ENCODE peak calls at places on chromosomes 1 and 21, in four cellular contexts. X, B, U and M are unnamed samples.

GRCh38 chr1:243562473-243562872 is 287.6 kb downstream of the AKT3 start:
- DNase-seq in X (no peak), U (peak), B (no peak), M (no peak)

GRCh38 chr1:21240706-21241105 is 49.6 kb downstream of the ECE1 start:
- DNase-seq in B (no peak), U (no peak), X (no peak), M (no peak)

GRCh38 chr1:40845895-40846294 is 16.3 kb downstream of the CITED4 start:
- DNase-seq in U (no peak), X (no peak), B (no peak), M (no peak)

GRCh38 chr1:57423135-57424131 is at the start of gene DAB1:
- DNase-seq in U (no peak), B (peak), X (no peak), M (peak)

GRCh38 chr1:109803901-109804331 is 40.2 kb upstream of the EPS8L3 start:
- DNase-seq in X (no peak), B (no peak), U (peak), M (no peak)

GRCh38 chr1:84505167-84506001 is 802 bp upstream of the SPATA1 start:
- DNase-seq in B (peak), U (no peak), X (peak), M (no peak)

GRCh38 chr1:206674745-206675175 is 9.9 kb upstream of the MAPKAPK2 start:
- DNase-seq in B (no peak), X (peak), U (peak), M (peak)

GRCh38 chr21:42460391-42461184 is 35.4 kb downstream of the RSPH1 start:
- DNase-seq in X (no peak), B (no peak), U (no peak), M (no peak)

GRCh38 chr1:167707942-167708341 is 13.8 kb upstream of the MPZL1 start:
- DNase-seq in X (no peak), U (no peak), B (no peak), M (no peak)

GRCh38 chr1:46114925-46115603 is 17.4 kb downstream of the PIK3R3 start:
- DNase-seq in B (no peak), U (no peak), X (peak), M (no peak)

GRCh38 chr21:30164796-30165195 is 1.8 kb downstream of the CLDN17 start:
- DNase-seq in U (no peak), B (no peak), X (no peak), M (no peak)

GRCh38 chr1:210746024-210746423 is 387.9 kb downstream of the KCNH1 start:
- DNase-seq in U (no peak), B (no peak), X (peak), M (no peak)

GRCh38 chr1:85577421-85578320 is 2.9 kb upstream of the CCN1 start:
- DNase-seq in U (peak), X (peak), B (no peak), M (peak)

GRCh38 chr21:42550817-42551216 is 37.2 kb downstream of the SLC37A1 start:
- DNase-seq in U (no peak), X (no peak), B (no peak), M (no peak)

GRCh38 chr1:150003826-150004225 is 6.7 kb downstream of the OTUD7B start:
- DNase-seq in X (no peak), U (no peak), B (no peak), M (no peak)

GRCh38 chr1:118304722-118305344 is 119.8 kb upstream of the SPAG17 start:
- DNase-seq in X (peak), U (no peak), B (no peak), M (no peak)

GRCh38 chr1:235734335-235734734 is 84.8 kb upstream of the GNG4 start:
- DNase-seq in U (no peak), B (no peak), X (no peak), M (no peak)

GRCh38 chr21:45489480-45489982 is 52.7 kb downstream of the SLC19A1 start:
- DNase-seq in X (no peak), U (no peak), B (no peak), M (no peak)

GRCh38 chr1:55213029-55213884 is 1.9 kb downstream of the USP24 start:
- DNase-seq in U (no peak), X (no peak), B (no peak), M (no peak)

GRCh38 chr1:224168859-224169380 is 14.1 kb upstream of the DEGS1 start:
- DNase-seq in U (peak), X (peak), B (no peak), M (no peak)

GRCh38 chr1:116807394-116807793 is 53.2 kb downstream of the CD2 start:
- DNase-seq in B (no peak), X (no peak), U (no peak), M (no peak)

GRCh38 chr1:20448626-20449215 is 37.3 kb downstream of the CAMK2N1 start:
- DNase-seq in B (no peak), X (no peak), U (no peak), M (no peak)

GRCh38 chr1:33050221-33051076 is 13.8 kb upstream of the AK2 start:
- DNase-seq in B (no peak), X (peak), U (no peak), M (no peak)

GRCh38 chr1:6358757-6359567 is 34.6 kb downstream of the ACOT7 start:
- DNase-seq in B (no peak), X (no peak), U (peak), M (no peak)

GRCh38 chr1:183227963-183228649 is 42.0 kb downstream of the LAMC2 start:
- DNase-seq in X (peak), B (peak), U (no peak), M (peak)

GRCh38 chr1:18107671-18108312 is at the start of gene IGSF21:
- DNase-seq in X (no peak), U (no peak), B (no peak), M (no peak)

GRCh38 chr1:183473286-183473536 is 912 bp downstream of the SMG7 start:
- DNase-seq in U (no peak), B (no peak), X (no peak), M (no peak)

GRCh38 chr1:111833334-111833733 is 77.6 kb downstream of the DDX20 start:
- DNase-seq in U (no peak), X (no peak), B (no peak), M (no peak)

GRCh38 chr1:52386458-52386857 is 17.8 kb downstream of the ORC1 start:
- DNase-seq in B (no peak), X (no peak), U (no peak), M (no peak)

GRCh38 chr1:44220001-44220751 is 6.9 kb downstream of the DMAP1 start:
- DNase-seq in X (no peak), B (no peak), U (no peak), M (no peak)

GRCh38 chr1:228434674-228435073 is 18.0 kb upstream of the TRIM17 start:
- DNase-seq in U (no peak), X (no peak), B (no peak), M (no peak)

GRCh38 chr1:212971312-212971711 is 21.0 kb downstream of the VASH2 start:
- DNase-seq in B (no peak), U (no peak), X (no peak), M (no peak)

GRCh38 chr1:175572932-175573871 is 170.2 kb downstream of the TNR start:
- DNase-seq in B (no peak), X (no peak), U (no peak), M (no peak)

GRCh38 chr1:45929257-45929687 is 125.9 kb downstream of the MAST2 start:
- DNase-seq in X (peak), B (no peak), U (no peak), M (no peak)

GRCh38 chr1:71660417-71660816 is 579.6 kb upstream of the ZRANB2 start:
- DNase-seq in X (no peak), U (no peak), B (no peak), M (no peak)

GRCh38 chr1:10514490-10515235 is 39.9 kb downstream of the PEX14 start:
- DNase-seq in X (peak), B (no peak), U (no peak), M (no peak)

GRCh38 chr1:119275145-119275929 is 93.2 kb upstream of the HAO2 start:
- DNase-seq in U (peak), B (peak), X (peak), M (no peak)